ENCODE peak calls at places on chromosomes 13 and 19, in four cellular contexts. One of them, this sample, is unnamed.

GRCh38 chr13:43785681-43786471 is 896 bp downstream of the ENOX1 start:
- DNase-seq in HepG2: no peak
- DNase-seq in K562: peak; percentile 6
- DNase-seq in GM12878: no peak
- DNase-seq in this sample: peak; percentile 79

GRCh38 chr19:22515435-22515834 is 93.3 kb upstream of the ZNF98 start:
- DNase-seq in HepG2: no peak
- DNase-seq in K562: no peak
- DNase-seq in GM12878: no peak
- DNase-seq in this sample: no peak

GRCh38 chr13:113506025-113506685 is 15.6 kb upstream of the DCUN1D2 start:
- DNase-seq in HepG2: no peak
- DNase-seq in K562: peak; percentile 24
- DNase-seq in GM12878: no peak
- DNase-seq in this sample: peak; percentile 6

GRCh38 chr19:4641132-4641531 is 1.8 kb downstream of the TNFAIP8L1 start:
- DNase-seq in HepG2: no peak
- DNase-seq in K562: no peak
- DNase-seq in GM12878: no peak
- DNase-seq in this sample: no peak

GRCh38 chr19:55156202-55157063 is 1.1 kb downstream of the TNNI3 start:
- DNase-seq in HepG2: peak; percentile 64
- DNase-seq in K562: peak; percentile 93
- DNase-seq in GM12878: no peak
- DNase-seq in this sample: peak; percentile 88

GRCh38 chr19:49564616-49565045 is 15.7 kb downstream of the NOSIP start:
- DNase-seq in HepG2: no peak
- DNase-seq in K562: no peak
- DNase-seq in GM12878: no peak
- DNase-seq in this sample: no peak

GRCh38 chr13:93146584-93147292 is 79.9 kb upstream of the GPC6 start:
- DNase-seq in HepG2: no peak
- DNase-seq in K562: no peak
- DNase-seq in GM12878: no peak
- DNase-seq in this sample: no peak

GRCh38 chr13:23609414-23610186 is 39.4 kb downstream of the TNFRSF19 start:
- DNase-seq in HepG2: no peak
- DNase-seq in K562: no peak
- DNase-seq in GM12878: no peak
- DNase-seq in this sample: no peak

GRCh38 chr13:87497426-87497825 is 173.7 kb upstream of the SLITRK5 start:
- DNase-seq in HepG2: no peak
- DNase-seq in K562: no peak
- DNase-seq in GM12878: no peak
- DNase-seq in this sample: no peak

GRCh38 chr13:46057251-46058015 is 4.9 kb upstream of the ZC3H13 start:
- DNase-seq in HepG2: no peak
- DNase-seq in K562: no peak
- DNase-seq in GM12878: no peak
- DNase-seq in this sample: no peak

GRCh38 chr13:24213932-24214331 is 53.4 kb downstream of the SPATA13 start:
- DNase-seq in HepG2: no peak
- DNase-seq in K562: no peak
- DNase-seq in GM12878: no peak
- DNase-seq in this sample: no peak

GRCh38 chr19:29397748-29398147 is 128.0 kb upstream of the VSTM2B start:
- DNase-seq in HepG2: no peak
- DNase-seq in K562: no peak
- DNase-seq in GM12878: no peak
- DNase-seq in this sample: no peak

GRCh38 chr19:19578241-19578640 is 40.2 kb downstream of the CILP2 start:
- DNase-seq in HepG2: no peak
- DNase-seq in K562: no peak
- DNase-seq in GM12878: no peak
- DNase-seq in this sample: no peak

GRCh38 chr19:3669134-3669436 is 31.2 kb downstream of the PIP5K1C start:
- DNase-seq in HepG2: no peak
- DNase-seq in K562: no peak
- DNase-seq in GM12878: no peak
- DNase-seq in this sample: no peak

GRCh38 chr13:33806470-33807248 is 11.3 kb upstream of the RFC3 start:
- DNase-seq in HepG2: no peak
- DNase-seq in K562: no peak
- DNase-seq in GM12878: no peak
- DNase-seq in this sample: no peak

GRCh38 chr13:28059214-28059613 is 41.2 kb downstream of the FLT3 start:
- DNase-seq in HepG2: peak; percentile 48
- DNase-seq in K562: peak; percentile 48
- DNase-seq in GM12878: no peak
- DNase-seq in this sample: peak; percentile 45

GRCh38 chr19:32976223-32976805 is 4.3 kb downstream of the FAAP24 start:
- DNase-seq in HepG2: peak; percentile 52
- DNase-seq in K562: peak; percentile 56
- DNase-seq in GM12878: no peak
- DNase-seq in this sample: peak; percentile 63

GRCh38 chr13:44989941-44990340 is 603 bp downstream of the GPALPP1 start:
- DNase-seq in HepG2: no peak
- DNase-seq in K562: no peak
- DNase-seq in GM12878: no peak
- DNase-seq in this sample: no peak

GRCh38 chr19:35161434-35161743 is 6.9 kb downstream of the FXYD5 start:
- DNase-seq in HepG2: no peak
- DNase-seq in K562: peak; percentile 90
- DNase-seq in GM12878: no peak
- DNase-seq in this sample: no peak

GRCh38 chr19:44005968-44006367 is 3.2 kb downstream of the ZNF230 start:
- DNase-seq in HepG2: no peak
- DNase-seq in K562: no peak
- DNase-seq in GM12878: no peak
- DNase-seq in this sample: no peak

GRCh38 chr13:80151016-80151415 is 189.9 kb downstream of the SPRY2 start:
- DNase-seq in HepG2: no peak
- DNase-seq in K562: no peak
- DNase-seq in GM12878: no peak
- DNase-seq in this sample: no peak

GRCh38 chr19:56069642-56070041 is 51.5 kb downstream of the ZNF787 start:
- DNase-seq in HepG2: no peak
- DNase-seq in K562: no peak
- DNase-seq in GM12878: no peak
- DNase-seq in this sample: no peak

GRCh38 chr19:3458595-3459284 is 21.6 kb downstream of the SMIM24 start:
- DNase-seq in HepG2: no peak
- DNase-seq in K562: no peak
- DNase-seq in GM12878: no peak
- DNase-seq in this sample: peak; percentile 39

GRCh38 chr19:41595258-41595889 is 19.4 kb downstream of the CEACAM21 start:
- DNase-seq in HepG2: peak; percentile 61
- DNase-seq in K562: peak; percentile 56
- DNase-seq in GM12878: peak; percentile 40
- DNase-seq in this sample: peak; percentile 59

GRCh38 chr13:39600766-39601165 is 2.2 kb downstream of the LHFPL6 start:
- DNase-seq in HepG2: no peak
- DNase-seq in K562: no peak
- DNase-seq in GM12878: no peak
- DNase-seq in this sample: no peak

GRCh38 chr19:46482645-46483044 is 11.3 kb upstream of the PNMA8A start:
- DNase-seq in HepG2: no peak
- DNase-seq in K562: no peak
- DNase-seq in GM12878: no peak
- DNase-seq in this sample: no peak

GRCh38 chr13:37657134-37657533 is 58.6 kb upstream of the POSTN start:
- DNase-seq in HepG2: no peak
- DNase-seq in K562: no peak
- DNase-seq in GM12878: no peak
- DNase-seq in this sample: no peak

GRCh38 chr13:103188688-103189326 is 122.6 kb upstream of the SLC10A2 start:
- DNase-seq in HepG2: no peak
- DNase-seq in K562: no peak
- DNase-seq in GM12878: no peak
- DNase-seq in this sample: no peak

GRCh38 chr13:46654956-46655726 is 102.2 kb downstream of the LRCH1 start:
- DNase-seq in HepG2: no peak
- DNase-seq in K562: no peak
- DNase-seq in GM12878: no peak
- DNase-seq in this sample: no peak

GRCh38 chr13:76129305-76130040 is 493.3 kb downstream of the LMO7 start:
- DNase-seq in HepG2: no peak
- DNase-seq in K562: no peak
- DNase-seq in GM12878: no peak
- DNase-seq in this sample: no peak

GRCh38 chr19:14632286-14632685 is 42.4 kb downstream of the ADGRE3 start:
- DNase-seq in HepG2: peak; percentile 32
- DNase-seq in K562: peak; percentile 91
- DNase-seq in GM12878: peak; percentile 40
- DNase-seq in this sample: peak; percentile 56

GRCh38 chr13:24644051-24644450 is 36.2 kb upstream of the ATP12A start:
- DNase-seq in HepG2: no peak
- DNase-seq in K562: no peak
- DNase-seq in GM12878: no peak
- DNase-seq in this sample: no peak

GRCh38 chr13:24187185-24187584 is 26.7 kb downstream of the SPATA13 start:
- DNase-seq in HepG2: no peak
- DNase-seq in K562: no peak
- DNase-seq in GM12878: no peak
- DNase-seq in this sample: no peak

GRCh38 chr13:30334663-30335386 is 27.5 kb upstream of the KATNAL1 start:
- DNase-seq in HepG2: peak; percentile 80
- DNase-seq in K562: peak; percentile 43
- DNase-seq in GM12878: no peak
- DNase-seq in this sample: peak; percentile 68

GRCh38 chr13:83882626-83882959 is 319 bp upstream of the SLITRK1 start:
- DNase-seq in HepG2: no peak
- DNase-seq in K562: no peak
- DNase-seq in GM12878: no peak
- DNase-seq in this sample: no peak

GRCh38 chr13:83881917-83882625 is at the start of gene SLITRK1:
- DNase-seq in HepG2: no peak
- DNase-seq in K562: no peak
- DNase-seq in GM12878: peak; percentile 9
- DNase-seq in this sample: peak; percentile 89

GRCh38 chr13:83881031-83881727 is 1.1 kb downstream of the SLITRK1 start:
- DNase-seq in HepG2: no peak
- DNase-seq in K562: no peak
- DNase-seq in GM12878: no peak
- DNase-seq in this sample: no peak

GRCh38 chr13:83884141-83884540 is 1.9 kb upstream of the SLITRK1 start:
- DNase-seq in HepG2: no peak
- DNase-seq in K562: no peak
- DNase-seq in GM12878: no peak
- DNase-seq in this sample: no peak

DNA sequence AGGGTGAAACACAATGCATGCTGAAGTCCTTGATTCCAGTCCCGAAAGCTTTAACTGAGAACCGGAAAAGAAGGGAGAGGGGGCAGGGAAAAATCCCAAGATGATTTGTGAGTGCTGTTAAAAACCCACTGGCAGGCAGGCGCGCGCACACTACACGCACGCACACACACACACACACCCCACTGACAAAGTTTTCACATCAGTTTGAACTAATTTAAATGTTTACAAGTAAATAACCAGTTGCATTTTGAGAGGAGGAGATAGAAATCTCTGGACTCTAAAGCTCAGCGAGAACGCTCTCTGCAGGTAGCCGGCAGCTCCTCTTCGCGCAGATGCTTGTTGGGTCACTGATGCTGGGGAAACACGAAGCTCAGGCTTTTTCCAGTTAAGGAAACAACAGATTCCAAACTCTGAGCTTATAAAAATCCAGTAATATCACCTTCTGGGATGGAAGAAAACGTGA is 818 bp upstream of the SLITRK1 start:
- DNase-seq in HepG2: no peak
- DNase-seq in K562: no peak
- DNase-seq in GM12878: no peak
- DNase-seq in this sample: peak; percentile 34
- TF ChIP-seq TARDBP in HepG2: no peak
- TF ChIP-seq TARDBP in K562: no peak
- TF ChIP-seq TARDBP in GM12878: no peak
- TF ChIP-seq TARDBP in this sample: no peak

DNA sequence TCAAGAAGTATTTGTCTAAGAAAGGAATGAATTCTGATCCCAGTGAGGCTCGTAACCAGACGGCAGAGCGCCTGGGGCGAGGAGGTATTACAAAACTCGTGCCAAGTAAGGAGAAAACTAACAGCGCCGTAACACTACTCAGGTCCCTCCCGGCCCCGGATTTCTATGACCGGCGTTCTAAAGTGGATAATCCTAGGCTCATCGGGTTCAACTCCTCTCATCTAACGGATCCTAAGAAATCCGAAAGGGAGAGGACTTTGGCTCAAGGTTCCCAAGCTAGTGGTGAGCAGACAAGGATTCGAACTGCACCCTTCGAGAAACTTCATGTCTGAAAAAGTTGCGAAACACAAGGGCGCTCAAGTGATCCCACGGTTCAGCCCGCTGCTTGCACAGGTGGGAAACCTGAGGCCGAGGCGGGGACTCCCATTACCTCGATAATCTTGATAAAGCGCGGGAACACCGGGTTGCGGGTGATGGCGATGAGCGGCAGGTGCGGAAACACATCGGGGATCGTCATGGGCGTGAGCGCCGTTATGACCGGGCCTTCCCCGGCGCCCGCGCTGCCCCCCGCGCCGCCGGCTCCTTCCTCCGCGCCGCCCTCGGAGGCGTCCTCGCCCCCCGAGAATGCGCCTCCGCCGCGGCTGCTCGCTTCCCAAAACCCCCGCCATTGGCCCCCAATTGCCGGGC is 529 bp downstream of the LONP1 start:
- DNase-seq in HepG2: no peak
- DNase-seq in K562: peak; percentile 8
- DNase-seq in GM12878: no peak
- DNase-seq in this sample: no peak
- TF ChIP-seq SP1 in HepG2: no peak
- TF ChIP-seq SP1 in K562: peak; percentile 0
- TF ChIP-seq SP1 in GM12878: no peak
- TF ChIP-seq SP1 in this sample: no peak

GRCh38 chr19:8577247-8577646 is at the start of gene MYO1F:
- DNase-seq in HepG2: no peak
- DNase-seq in K562: peak; percentile 45
- DNase-seq in GM12878: no peak
- DNase-seq in this sample: no peak
- TF ChIP-seq FOXM1 in HepG2: no peak
- TF ChIP-seq FOXM1 in K562: no peak
- TF ChIP-seq FOXM1 in GM12878: no peak
- TF ChIP-seq FOXM1 in this sample: no peak

GRCh38 chr19:6514926-6515325 is 12.8 kb upstream of the TUBB4A start:
- DNase-seq in HepG2: no peak
- DNase-seq in K562: no peak
- DNase-seq in GM12878: no peak
- DNase-seq in this sample: no peak

GRCh38 chr19:6519289-6519688 is 11.5 kb upstream of the TNFSF9 start:
- DNase-seq in HepG2: no peak
- DNase-seq in K562: no peak
- DNase-seq in GM12878: no peak
- DNase-seq in this sample: no peak

GRCh38 chr19:6516018-6516658 is 14.0 kb upstream of the TUBB4A start:
- DNase-seq in HepG2: peak; percentile 77
- DNase-seq in K562: peak; percentile 97
- DNase-seq in GM12878: peak; percentile 95
- DNase-seq in this sample: peak; percentile 97

GRCh38 chr19:6521718-6522646 is 8.8 kb upstream of the TNFSF9 start:
- DNase-seq in HepG2: no peak
- DNase-seq in K562: peak; percentile 64
- DNase-seq in GM12878: peak; percentile 95
- DNase-seq in this sample: no peak

GRCh38 chr19:6516659-6517291 is 14.1 kb upstream of the TNFSF9 start:
- DNase-seq in HepG2: peak; percentile 60
- DNase-seq in K562: peak; percentile 86
- DNase-seq in GM12878: no peak
- DNase-seq in this sample: peak; percentile 90
- TF ChIP-seq TARDBP in HepG2: peak; percentile 45
- TF ChIP-seq TARDBP in K562: peak; percentile 27
- TF ChIP-seq TARDBP in GM12878: peak; percentile 79
- TF ChIP-seq TARDBP in this sample: no peak

This sample was measured in HEK293T.